ENCODE peak calls at places on chromosomes 12 and 14, in eight cellular contexts. Z is K562, S is ovary, N is stomach, M is GM12878, Q is A549, F is sigmoid colon, Y is esophagus muscularis mucosa. R is an unnamed sample.

GRCh38 chr14:100569734-100570251 is 17.4 kb downstream of the BEGAIN start:
- DNase-seq in Z (no peak), S (no peak), N (no peak), M (no peak), Q (no peak), F (no peak), Y (no peak), R (no peak)

GRCh38 chr14:39781466-39781865 is 349.2 kb upstream of the FBXO33 start:
- DNase-seq in Z (no peak), S (no peak), N (no peak), M (no peak), Q (no peak), F (no peak), Y (no peak), R (no peak)

GRCh38 chr12:121005346-121005815 is 10.9 kb downstream of the C12orf43 start:
- DNase-seq in Z (peak), S (no peak), N (peak), M (no peak), Q (no peak), F (no peak), Y (no peak), R (no peak)

GRCh38 chr12:53182836-53183235 is 2.1 kb upstream of the CSAD start:
- DNase-seq in Z (no peak), S (no peak), N (no peak), M (no peak), Q (no peak), F (no peak), Y (no peak), R (no peak)

GRCh38 chr12:66405395-66405794 is 103.1 kb downstream of the HELB start:
- DNase-seq in Z (no peak), S (no peak), N (no peak), M (no peak), Q (no peak), F (no peak), Y (no peak), R (no peak)

GRCh38 chr12:104280703-104281458 is 22.7 kb upstream of the EID3 start:
- DNase-seq in Z (no peak), S (no peak), N (no peak), M (no peak), Q (peak), F (no peak), Y (no peak), R (no peak)

GRCh38 chr12:118603610-118604361 is 227.4 kb downstream of the SUDS3 start:
- DNase-seq in Z (no peak), S (no peak), N (no peak), M (no peak), Q (no peak), F (no peak), Y (no peak), R (no peak)

GRCh38 chr12:34402899-34403705 is 380.8 kb downstream of the ALG10 start:
- DNase-seq in Z (peak), S (peak), N (peak), M (no peak), Q (no peak), F (peak), Y (peak), R (no peak)

GRCh38 chr14:65910108-65910507 is 497.6 kb downstream of the FUT8 start:
- DNase-seq in Z (no peak), S (no peak), N (no peak), M (no peak), Q (peak), F (no peak), Y (no peak), R (no peak)

GRCh38 chr14:53109028-53109687 is 44.0 kb downstream of the DDHD1 start:
- DNase-seq in Z (no peak), S (no peak), N (no peak), M (peak), Q (no peak), F (no peak), Y (no peak), R (no peak)

GRCh38 chr14:72559669-72560068 is 334.2 kb downstream of the DPF3 start:
- DNase-seq in Z (no peak), S (no peak), N (no peak), M (no peak), Q (no peak), F (no peak), Y (no peak), R (no peak)

GRCh38 chr12:116442981-116443380 is 116.2 kb upstream of the MAP1LC3B2 start:
- DNase-seq in Z (no peak), S (no peak), N (no peak), M (no peak), Q (no peak), F (no peak), Y (no peak), R (no peak)

GRCh38 chr14:94269156-94269555 is 23.9 kb downstream of the SERPINA10 start:
- DNase-seq in Z (no peak), S (no peak), N (no peak), M (no peak), Q (no peak), F (no peak), Y (no peak), R (no peak)

GRCh38 chr12:103960567-103961227 is 5.0 kb upstream of the TDG start:
- DNase-seq in Z (no peak), S (no peak), N (no peak), M (no peak), Q (no peak), F (no peak), Y (no peak), R (no peak)

GRCh38 chr12:116421785-116422538 is 137.2 kb upstream of the MAP1LC3B2 start:
- DNase-seq in Z (peak), S (no peak), N (no peak), M (no peak), Q (no peak), F (no peak), Y (no peak), R (no peak)

GRCh38 chr12:70248916-70249315 is 5.7 kb downstream of the CNOT2 start:
- DNase-seq in Z (no peak), S (no peak), N (no peak), M (no peak), Q (no peak), F (no peak), Y (no peak), R (no peak)

GRCh38 chr14:63632932-63633514 is 8.6 kb downstream of the WDR89 start:
- DNase-seq in Z (no peak), S (no peak), N (no peak), M (no peak), Q (peak), F (no peak), Y (no peak), R (no peak)

GRCh38 chr14:61504841-61505340 is 183.5 kb downstream of the PRKCH start:
- DNase-seq in Z (no peak), S (no peak), N (no peak), M (no peak), Q (no peak), F (no peak), Y (no peak), R (no peak)

GRCh38 chr12:108576660-108577234 is 14.4 kb downstream of the ISCU start:
- DNase-seq in Z (no peak), S (no peak), N (no peak), M (no peak), Q (no peak), F (no peak), Y (no peak), R (no peak)

GRCh38 chr12:109948382-109948781 is 47.8 kb downstream of the GIT2 start:
- DNase-seq in Z (no peak), S (no peak), N (no peak), M (no peak), Q (no peak), F (no peak), Y (no peak), R (no peak)

GRCh38 chr12:54138219-54138618 is 50.6 kb downstream of the SMUG1 start:
- DNase-seq in Z (no peak), S (no peak), N (no peak), M (no peak), Q (no peak), F (no peak), Y (no peak), R (no peak)

GRCh38 chr14:64919215-64919614 is 5.0 kb downstream of the CHURC1 start:
- DNase-seq in Z (no peak), S (no peak), N (no peak), M (no peak), Q (no peak), F (no peak), Y (no peak), R (no peak)

GRCh38 chr12:109962388-109962787 is 33.8 kb downstream of the GIT2 start:
- DNase-seq in Z (no peak), S (no peak), N (no peak), M (no peak), Q (no peak), F (no peak), Y (no peak), R (no peak)

GRCh38 chr14:85088231-85088630 is 441.7 kb upstream of the FLRT2 start:
- DNase-seq in Z (no peak), S (no peak), N (no peak), M (no peak), Q (no peak), F (no peak), Y (no peak), R (no peak)

GRCh38 chr12:100234591-100235304 is 32.1 kb downstream of the DEPDC4 start:
- DNase-seq in Z (peak), S (no peak), N (no peak), M (peak), Q (peak), F (no peak), Y (no peak), R (no peak)

GRCh38 chr14:77086017-77086727 is 11.9 kb upstream of the CIPC start:
- DNase-seq in Z (no peak), S (no peak), N (no peak), M (no peak), Q (no peak), F (no peak), Y (no peak), R (no peak)

GRCh38 chr14:23512156-23512555 is 39.4 kb downstream of the ZFHX2 start:
- DNase-seq in Z (no peak), S (no peak), N (no peak), M (no peak), Q (no peak), F (no peak), Y (no peak), R (no peak)

GRCh38 chr14:30445394-30445793 is 113.6 kb upstream of the G2E3 start:
- DNase-seq in Z (no peak), S (no peak), N (no peak), M (no peak), Q (no peak), F (no peak), Y (no peak), R (no peak)

GRCh38 chr14:30445852-30446251 is 113.1 kb upstream of the G2E3 start:
- DNase-seq in Z (no peak), S (no peak), N (no peak), M (no peak), Q (no peak), F (no peak), Y (no peak), R (no peak)

GRCh38 chr14:30456296-30456695 is 102.7 kb upstream of the G2E3 start:
- DNase-seq in Z (no peak), S (no peak), N (no peak), M (no peak), Q (no peak), F (no peak), Y (no peak), R (no peak)

DNA sequence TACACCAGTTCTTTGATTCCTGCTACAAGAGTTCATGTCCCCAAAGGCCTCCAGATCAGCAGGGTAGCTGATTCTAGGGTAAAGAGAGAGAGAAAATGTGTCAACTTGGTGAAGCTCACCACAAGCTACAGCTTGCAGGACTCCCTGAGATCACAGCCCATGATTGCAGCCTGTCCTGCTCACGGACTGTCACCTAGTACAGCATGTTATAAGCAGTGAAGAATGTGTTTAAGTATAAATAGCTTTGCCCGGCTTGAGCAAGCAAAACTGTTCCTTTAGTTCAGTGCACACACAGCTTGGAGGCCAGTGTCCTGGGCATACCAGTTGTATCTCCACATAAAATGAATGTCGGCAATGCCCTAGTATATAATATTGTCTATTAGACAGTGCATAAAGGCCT is 108.3 kb upstream of the G2E3 start:
- DNase-seq in Z (no peak), S (no peak), N (no peak), M (no peak), Q (no peak), F (no peak), Y (no peak), R (no peak)
- TF ChIP-seq EP300 in Z (no peak), S (no peak), N (no peak), M (no peak), Q (no peak), F (no peak), Y (no peak), R (no peak)

DNA sequence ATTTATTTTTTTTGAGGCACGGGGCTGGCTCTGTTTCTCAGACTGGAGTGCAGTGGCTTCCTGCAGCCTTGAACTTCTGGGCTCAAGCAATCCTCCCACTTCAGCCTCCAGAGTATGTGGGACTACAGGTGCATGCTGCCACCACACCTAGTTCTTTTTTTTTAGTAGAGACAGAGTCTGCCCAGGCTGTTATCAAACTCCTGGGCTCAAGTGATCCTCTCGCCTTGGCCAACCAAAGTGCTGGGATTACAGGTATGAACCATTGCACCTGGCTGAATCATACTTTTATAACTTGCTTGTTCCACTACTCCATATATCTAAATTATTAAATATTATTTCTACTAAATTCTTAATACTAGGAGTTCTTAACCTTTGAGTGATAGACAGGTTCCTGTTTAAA is 111.6 kb downstream of the BTG1 start:
- DNase-seq in Z (no peak), S (no peak), N (no peak), M (no peak), Q (no peak), F (no peak), Y (no peak), R (no peak)
- H3K27ac ChIP-seq in Z (no peak), S (no peak), N (peak), M (peak), Q (peak), F (peak), Y (peak), R (peak)

GRCh38 chr12:94457331-94457730 is 2.3 kb downstream of the CEP83 start:
- DNase-seq in Z (no peak), S (no peak), N (no peak), M (no peak), Q (no peak), F (no peak), Y (no peak), R (no peak)

GRCh38 chr12:94459773-94460593 is at the start of gene CEP83:
- DNase-seq in Z (peak), S (peak), N (peak), M (peak), Q (peak), F (peak), Y (peak), R (peak)

GRCh38 chr12:94460594-94460959 is 910 bp upstream of the CEP83 start:
- DNase-seq in Z (no peak), S (no peak), N (no peak), M (no peak), Q (no peak), F (no peak), Y (no peak), R (no peak)

DNA sequence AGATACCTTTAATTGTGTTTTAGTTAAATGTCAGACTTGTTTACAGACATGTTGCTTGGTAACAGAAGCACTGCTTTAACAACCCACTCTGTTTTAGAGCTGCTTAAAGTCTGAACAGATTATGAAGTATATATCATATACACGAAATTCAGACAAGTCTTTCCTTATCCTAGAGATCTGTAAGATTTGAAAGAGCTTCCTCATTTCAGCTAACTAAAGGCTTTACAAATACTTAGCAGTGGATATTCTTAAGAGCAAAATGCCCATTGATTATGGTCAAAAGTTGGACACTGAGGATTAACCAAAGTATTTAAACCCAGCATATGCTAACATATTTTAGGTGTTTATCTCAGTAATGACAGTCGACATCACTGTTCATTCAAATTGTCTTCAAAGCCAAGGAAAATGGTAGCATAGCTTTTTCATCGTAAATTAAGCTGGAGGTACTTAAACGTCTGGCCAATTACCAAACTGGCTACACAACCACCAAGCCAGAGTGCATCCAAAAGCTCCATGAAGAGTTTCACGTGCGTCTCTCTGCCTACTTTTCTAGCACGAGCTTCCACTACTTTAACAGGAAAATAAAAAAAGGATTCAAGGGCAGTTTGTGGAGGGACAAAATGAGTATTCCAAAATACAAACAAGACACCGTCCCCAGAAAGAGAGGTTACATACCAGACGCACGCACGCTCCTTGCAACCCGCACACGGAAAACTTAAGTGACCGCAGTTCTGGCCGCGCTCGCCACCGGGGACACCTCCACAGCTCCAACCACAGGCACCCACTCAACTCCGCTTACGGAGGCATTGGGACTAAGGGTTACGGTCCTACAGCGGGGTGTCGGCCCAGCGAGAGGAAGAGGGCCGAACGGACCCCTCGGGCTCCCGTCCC is 540 bp downstream of the CEP83 start:
- DNase-seq in Z (no peak), S (no peak), N (no peak), M (no peak), Q (peak), F (no peak), Y (no peak), R (no peak)
- TF ChIP-seq EP300 in Z (no peak), S (no peak), N (no peak), M (no peak), Q (no peak), F (peak), Y (no peak), R (no peak)

GRCh38 chr14:38070213-38070612 is 137.5 kb upstream of the SSTR1 start:
- DNase-seq in Z (no peak), S (no peak), N (no peak), M (no peak), Q (no peak), F (no peak), Y (no peak), R (no peak)

GRCh38 chr14:38065101-38065762 is 142.5 kb upstream of the SSTR1 start:
- DNase-seq in Z (no peak), S (no peak), N (no peak), M (no peak), Q (no peak), F (no peak), Y (no peak), R (no peak)
- H3K27ac ChIP-seq in Z (no peak), S (no peak), N (no peak), M (no peak), Q (no peak), F (no peak), Y (no peak), R (no peak)

GRCh38 chr14:49993565-49993964 is 100.7 kb downstream of the ARF6 start:
- DNase-seq in Z (no peak), S (no peak), N (no peak), M (peak), Q (no peak), F (no peak), Y (no peak), R (no peak)

GRCh38 chr14:49992448-49992847 is 99.6 kb downstream of the ARF6 start:
- DNase-seq in Z (no peak), S (no peak), N (no peak), M (peak), Q (no peak), F (no peak), Y (no peak), R (no peak)

GRCh38 chr14:49992036-49992435 is 99.2 kb downstream of the ARF6 start:
- DNase-seq in Z (no peak), S (no peak), N (no peak), M (no peak), Q (no peak), F (no peak), Y (no peak), R (no peak)

GRCh38 chr14:49991491-49991890 is 98.6 kb downstream of the ARF6 start:
- DNase-seq in Z (peak), S (no peak), N (no peak), M (no peak), Q (no peak), F (no peak), Y (no peak), R (no peak)

GRCh38 chr14:49992901-49993335 is 100.0 kb downstream of the ARF6 start:
- DNase-seq in Z (no peak), S (no peak), N (no peak), M (peak), Q (no peak), F (no peak), Y (no peak), R (no peak)
- TF ChIP-seq EP300 in Z (no peak), S (no peak), N (no peak), M (peak), Q (peak), F (no peak), Y (no peak), R (no peak)

R was measured in tibial nerve.